ENCODE peak calls at places on chromosomes 3 and 15, in ten cellular contexts. I is stromal cell of bone marrow, H is neuronal stem cell, F is ovary, O is bronchial epithelial cell, E is tibial artery, U is T follicular helper cell, G is NCI-H446 treated with DMSO at 0.1 percent for 48 hours, V is anterior cingulate cortex, D is left cardiac atrium. Y is an unnamed sample.
A peak's percentile ranks its signal among the peaks of the same experiment; 100 is the strongest.

GRCh38 chr3:108180214-108180613 is 42.0 kb downstream of the IFT57 start:
- DNase-seq in I (peak; percentile 47), H (no peak), F (no peak), O (peak; percentile 43), E (no peak), U (no peak), G (peak; percentile 27), V (no peak), D (no peak), Y (no peak)

GRCh38 chr3:156291269-156292123 is 171.1 kb downstream of the KCNAB1 start:
- DNase-seq in I (no peak), H (peak; percentile 32), F (no peak), O (peak; percentile 7), E (no peak), U (no peak), G (no peak), V (no peak), D (peak; percentile 31), Y (no peak)

GRCh38 chr15:73927003-73927475 is 777 bp downstream of the LOXL1 start:
- DNase-seq in I (no peak), H (no peak), F (peak; percentile 79), O (no peak), E (peak; percentile 88), U (peak; percentile 8), G (no peak), V (no peak), D (peak; percentile 67), Y (no peak)

GRCh38 chr3:29156071-29156715 is 124.7 kb upstream of the RBMS3 start:
- DNase-seq in I (peak; percentile 19), H (peak; percentile 9), F (no peak), O (peak; percentile 69), E (no peak), U (no peak), G (peak; percentile 39), V (no peak), D (no peak), Y (no peak)

GRCh38 chr15:79702621-79703020 is 194.2 kb downstream of the MTHFS start:
- DNase-seq in I (no peak), H (no peak), F (no peak), O (no peak), E (no peak), U (no peak), G (no peak), V (no peak), D (no peak), Y (no peak)

GRCh38 chr15:51718199-51718598 is 19.3 kb downstream of the LYSMD2 start:
- DNase-seq in I (no peak), H (no peak), F (no peak), O (no peak), E (no peak), U (no peak), G (no peak), V (no peak), D (no peak), Y (no peak)

GRCh38 chr3:58627941-58628340 is 38.6 kb downstream of the FAM3D start:
- DNase-seq in I (no peak), H (no peak), F (no peak), O (no peak), E (no peak), U (no peak), G (no peak), V (no peak), D (no peak), Y (no peak)

GRCh38 chr3:171321959-171322358 is 138.2 kb downstream of the TNIK start:
- DNase-seq in I (no peak), H (no peak), F (no peak), O (no peak), E (no peak), U (no peak), G (no peak), V (no peak), D (no peak), Y (no peak)

Y was measured in AG09319.